ENCODE peak calls at places on chromosomes 7 and 10, in seven cellular contexts. K is keratinocyte, I is SK-N-SH, B is IMR-90, D is PC-3, W is GM12878, Y is H9. A is an unnamed sample. For H3K4me1, the result is how much of the 10 kb centered on the place peaks cover.

GRCh38 chr10:91545817-91546216 is 87.1 kb downstream of the PPP1R3C start:
- DNase-seq in K (no peak), I (no peak), B (no peak), D (no peak), W (no peak), Y (no peak), A (no peak)

GRCh38 chr10:12448729-12449391 is 99.5 kb downstream of the CAMK1D start:
- DNase-seq in K (no peak), I (no peak), B (peak), D (peak), W (peak), Y (no peak), A (peak)

GRCh38 chr10:3757638-3758490 is 27.1 kb downstream of the KLF6 start:
- DNase-seq in K (peak), I (peak), B (no peak), D (peak), W (peak), Y (peak), A (no peak)

GRCh38 chr10:33660329-33660728 is 325.9 kb upstream of the NRP1 start:
- DNase-seq in K (no peak), I (no peak), B (no peak), D (no peak), W (no peak), Y (peak), A (no peak)

GRCh38 chr10:106991084-106991483 is 173.4 kb downstream of the SORCS1 start:
- DNase-seq in K (no peak), I (no peak), B (no peak), D (no peak), W (no peak), Y (no peak), A (no peak)

GRCh38 chr10:58010076-58010475 is 257.6 kb downstream of the IPMK start:
- DNase-seq in K (no peak), I (no peak), B (no peak), D (no peak), W (no peak), Y (no peak), A (no peak)

GRCh38 chr10:87740232-87740631 is 77.8 kb downstream of the ATAD1 start:
- DNase-seq in K (peak), I (no peak), B (peak), D (peak), W (no peak), Y (no peak), A (peak)

GRCh38 chr7:14936530-14936929 is 34.0 kb upstream of the DGKB start:
- DNase-seq in K (no peak), I (no peak), B (peak), D (peak), W (no peak), Y (no peak), A (peak)

GRCh38 chr10:26697922-26698608 is 564 bp downstream of the PDSS1 start:
- DNase-seq in K (no peak), I (peak), B (no peak), D (peak), W (no peak), Y (no peak), A (peak)

GRCh38 chr10:125137601-125138438 is 22.5 kb downstream of the CTBP2 start:
- DNase-seq in K (no peak), I (no peak), B (no peak), D (no peak), W (no peak), Y (no peak), A (no peak)

GRCh38 chr10:28812384-28813372 is 135.4 kb downstream of the BAMBI start:
- DNase-seq in K (no peak), I (no peak), B (no peak), D (no peak), W (no peak), Y (no peak), A (no peak)

GRCh38 chr7:105675873-105676484 is 94.7 kb upstream of the EFCAB10 start:
- DNase-seq in K (no peak), I (no peak), B (no peak), D (no peak), W (no peak), Y (no peak), A (no peak)

GRCh38 chr10:28754930-28755718 is 77.8 kb downstream of the BAMBI start:
- DNase-seq in K (no peak), I (no peak), B (peak), D (no peak), W (no peak), Y (no peak), A (no peak)

GRCh38 chr7:108181073-108181985 is 51.2 kb upstream of the LAMB4 start:
- DNase-seq in K (no peak), I (peak), B (peak), D (peak), W (peak), Y (peak), A (peak)

GRCh38 chr10:117178190-117178589 is 19.1 kb upstream of the KCNK18 start:
- DNase-seq in K (no peak), I (no peak), B (no peak), D (no peak), W (no peak), Y (no peak), A (no peak)

GRCh38 chr7:25171516-25171915 is 46.5 kb upstream of the CYCS start:
- DNase-seq in K (no peak), I (no peak), B (no peak), D (no peak), W (no peak), Y (no peak), A (no peak)
- H3K4me2 ChIP-seq in K (no peak), I (no peak), B (no peak), D (no peak), W (no peak), Y (no peak), A (no peak)

GRCh38 chr7:130940326-130940725 is 206.3 kb upstream of the KLF14 start:
- DNase-seq in K (no peak), I (no peak), B (no peak), D (no peak), W (no peak), Y (no peak), A (no peak)
- H3K4me1 ChIP-seq in K (under half), I (under half), B (under half), D (half or more), W (under half), Y (under half), A (under half)

DNA sequence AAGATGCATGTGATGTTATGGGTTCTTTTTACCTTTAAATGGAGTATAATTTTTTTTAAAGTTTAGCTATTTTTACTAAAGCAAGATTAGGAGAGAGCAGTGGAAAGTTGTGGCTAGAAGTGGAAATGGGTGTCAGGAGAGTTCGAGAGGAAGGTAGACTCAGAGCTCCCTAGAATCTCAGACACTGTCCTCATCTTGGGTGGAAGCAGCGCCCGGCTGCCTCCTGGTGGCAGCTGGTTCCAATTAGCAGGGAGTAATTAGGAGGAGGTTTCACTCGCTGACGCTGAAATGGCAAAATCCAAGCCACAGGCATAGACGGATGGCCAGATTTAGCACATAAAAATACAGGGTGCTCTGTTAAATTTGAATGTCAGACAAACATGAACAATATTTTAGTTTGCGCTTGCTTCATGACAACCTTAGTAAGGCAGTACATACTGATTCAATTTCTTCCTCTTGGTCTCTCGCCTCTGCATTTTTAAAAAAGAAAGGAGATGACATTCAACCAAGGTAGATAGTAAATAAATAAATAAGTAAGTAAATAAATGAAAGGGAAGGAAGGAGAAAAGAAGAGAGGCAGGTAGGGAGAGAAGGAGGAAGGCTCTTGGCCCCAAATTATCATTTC is 58.5 kb downstream of the LGI1 start:
- DNase-seq in K (peak), I (peak), B (peak), D (peak), W (no peak), Y (peak), A (peak)
- H3K9ac ChIP-seq in K (no peak), I (no peak), B (no peak), D (no peak), W (no peak), Y (no peak), A (no peak)

GRCh38 chr10:78272329-78272728 is 238.7 kb downstream of the RPS24 start:
- DNase-seq in K (no peak), I (no peak), B (no peak), D (no peak), W (no peak), Y (no peak), A (no peak)
- H3K4me2 ChIP-seq in K (no peak), I (no peak), B (no peak), D (no peak), W (no peak), Y (no peak), A (no peak)

GRCh38 chr10:31031666-31032514 is at the start of gene ZNF438:
- DNase-seq in K (peak), I (peak), B (peak), D (peak), W (peak), Y (peak), A (peak)

GRCh38 chr10:31031205-31031665 is 430 bp downstream of the ZNF438 start:
- DNase-seq in K (no peak), I (no peak), B (no peak), D (no peak), W (peak), Y (no peak), A (no peak)

GRCh38 chr10:31028076-31028475 is 3.6 kb downstream of the ZNF438 start:
- DNase-seq in K (no peak), I (no peak), B (no peak), D (no peak), W (no peak), Y (no peak), A (no peak)

GRCh38 chr10:31030800-31031199 is 865 bp downstream of the ZNF438 start:
- DNase-seq in K (no peak), I (no peak), B (no peak), D (no peak), W (no peak), Y (no peak), A (no peak)

DNA sequence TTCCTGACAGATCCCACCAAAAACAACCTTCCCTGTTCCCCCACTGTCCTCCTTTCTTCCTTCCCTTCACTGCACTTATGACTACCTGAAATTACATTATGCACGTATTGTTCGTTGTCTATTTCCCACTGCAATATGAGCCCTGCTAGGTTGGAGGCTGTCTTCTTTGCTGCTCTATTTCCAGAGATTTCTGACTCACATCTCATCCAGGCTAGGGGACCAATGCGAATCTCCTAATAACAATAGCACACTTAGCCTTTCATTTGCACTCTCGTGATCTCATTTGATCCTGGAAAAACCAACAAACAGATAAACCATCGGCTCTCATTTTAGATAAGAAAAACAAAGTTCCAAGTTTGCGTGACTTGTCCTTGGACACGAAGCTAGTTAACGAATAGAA is 1.4 kb downstream of the ZNF438 start:
- DNase-seq in K (no peak), I (no peak), B (peak), D (no peak), W (no peak), Y (no peak), A (peak)
- H3K4me1 ChIP-seq in K (under half), I (under half), B (under half), D (under half), W (under half), Y (under half), A (under half)

GRCh38 chr10:74988787-74989574 is 122.5 kb upstream of the SAMD8 start:
- DNase-seq in K (no peak), I (no peak), B (no peak), D (no peak), W (no peak), Y (no peak), A (no peak)
- H3K9ac ChIP-seq in K (no peak), I (no peak), B (no peak), D (no peak), W (no peak), Y (no peak), A (no peak)

GRCh38 chr7:45987521-45988290 is 66.6 kb upstream of the IGFBP3 start:
- DNase-seq in K (no peak), I (no peak), B (no peak), D (no peak), W (no peak), Y (no peak), A (no peak)
- H3K4me2 ChIP-seq in K (no peak), I (no peak), B (no peak), D (no peak), W (no peak), Y (no peak), A (no peak)

DNA sequence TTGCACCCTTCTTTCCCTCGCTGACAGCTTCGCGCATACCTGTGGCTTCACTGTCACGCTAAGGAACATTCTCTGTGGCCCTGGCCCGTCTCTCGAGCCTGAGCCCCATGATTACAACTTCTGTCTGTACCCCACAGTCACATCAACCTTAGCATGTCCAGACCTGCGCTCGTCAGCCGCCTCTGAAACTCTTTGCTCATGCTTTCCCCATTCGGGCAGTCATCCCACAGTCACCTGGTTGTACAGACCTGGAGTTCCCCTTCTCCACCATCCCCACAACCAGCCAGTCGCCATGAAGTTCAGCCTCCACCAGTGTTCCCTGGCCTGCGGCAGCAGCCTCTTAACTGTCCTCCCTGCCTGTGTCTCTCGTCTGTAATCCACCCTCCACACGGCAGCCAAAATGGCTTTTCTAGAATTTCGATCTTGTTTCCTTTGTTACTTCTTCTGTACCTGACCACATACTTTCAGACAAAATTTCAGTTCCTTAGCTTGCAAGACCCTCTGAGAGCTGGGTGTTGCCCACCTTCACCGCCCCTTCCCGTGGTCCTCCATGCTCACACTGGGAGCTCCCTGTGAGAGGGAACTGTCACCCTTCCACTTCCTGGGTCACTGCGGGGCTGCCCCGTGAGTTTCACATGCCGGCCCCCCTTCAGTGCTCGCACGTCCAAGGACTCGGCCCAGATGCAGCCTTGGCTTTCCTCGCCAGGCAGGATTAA is 229.2 kb downstream of the CELF2 start:
- DNase-seq in K (no peak), I (no peak), B (no peak), D (no peak), W (peak), Y (no peak), A (no peak)
- H3K4me1 ChIP-seq in K (under half), I (under half), B (under half), D (under half), W (half or more), Y (under half), A (under half)

GRCh38 chr7:74280985-74281384 is 8.2 kb upstream of the CLIP2 start:
- DNase-seq in K (no peak), I (no peak), B (peak), D (no peak), W (no peak), Y (no peak), A (peak)
- H3K9ac ChIP-seq in K (no peak), I (no peak), B (no peak), D (peak), W (no peak), Y (no peak), A (no peak)

A was measured in fibroblast of lung.